ENCODE peak calls at places on chromosomes 3 and 15, in six cellular contexts. H is occipital lobe, W is SW480, E is choroid plexus epithelial cell, Z is psoas muscle, I is adipocyte. S is an unnamed sample.

GRCh38 chr3:42216820-42217416 is 49.1 kb downstream of the CCK start:
- DNase-seq in W (no peak), H (no peak), E (peak; percentile 47), Z (no peak), I (peak; percentile 9), S (no peak)

GRCh38 chr3:128144512-128144911 is 8.8 kb upstream of the EEFSEC start:
- DNase-seq in W (no peak), E (no peak), Z (no peak), H (no peak), I (no peak), S (peak; percentile 65)

GRCh38 chr15:63407612-63408011 is 26.0 kb upstream of the CA12 start:
- DNase-seq in W (no peak), Z (no peak), I (no peak), E (no peak), H (no peak), S (no peak)

GRCh38 chr15:40217166-40217785 is 21.6 kb upstream of the PAK6 start:
- DNase-seq in W (peak; percentile 69), I (peak; percentile 89), E (peak; percentile 83), H (no peak), Z (no peak), S (no peak)

GRCh38 chr15:96066852-96067490 is 263.5 kb upstream of the NR2F2 start:
- DNase-seq in I (no peak), E (peak; percentile 45), H (no peak), Z (no peak), W (no peak), S (no peak)

GRCh38 chr3:22121068-22121706 is 370.2 kb upstream of the ZNF385D start:
- DNase-seq in I (no peak), E (no peak), Z (no peak), W (no peak), H (no peak), S (no peak)

GRCh38 chr3:127847236-127847720 is 25.0 kb upstream of the MGLL start:
- DNase-seq in E (no peak), I (no peak), H (no peak), Z (no peak), W (no peak), S (no peak)

GRCh38 chr3:168801792-168802191 is 706.1 kb upstream of the GOLIM4 start:
- DNase-seq in E (peak; percentile 85), H (no peak), Z (no peak), I (peak; percentile 75), W (no peak), S (no peak)

GRCh38 chr3:10511809-10512494 is 6.6 kb upstream of the ATP2B2 start:
- DNase-seq in H (no peak), E (peak; percentile 51), I (peak; percentile 23), Z (no peak), W (peak; percentile 19), S (no peak)

GRCh38 chr15:38558714-38559059 is 5.9 kb downstream of the RASGRP1 start:
- DNase-seq in H (no peak), E (peak; percentile 44), I (no peak), Z (no peak), W (no peak), S (no peak)

GRCh38 chr3:66261318-66261717 is 40.5 kb downstream of the SLC25A26 start:
- DNase-seq in I (peak; percentile 28), W (no peak), Z (no peak), E (peak; percentile 54), H (no peak), S (no peak)

S was measured in lower leg skin.